ENCODE peak calls at places on chromosomes 3 and 15, in four cellular contexts. W is PC-9, P is cardiac fibroblast, Q is progenitor cell of endocrine pancreas. E is an unnamed sample.

GRCh38 chr15:59346951-59347350 is 25.7 kb downstream of the MYO1E start:
- DNase-seq in W (no peak), P (no peak), Q (no peak), E (no peak)

GRCh38 chr15:68699881-68700394 is 120.8 kb downstream of the ANP32A start:
- DNase-seq in W (no peak), P (no peak), Q (no peak), E (no peak)

GRCh38 chr3:159877924-159878323 is 110.7 kb upstream of the IL12A start:
- DNase-seq in W (no peak), P (no peak), Q (no peak), E (no peak)

GRCh38 chr15:73751481-73751880 is 1.7 kb downstream of the INSYN1 start:
- DNase-seq in W (no peak), P (no peak), Q (no peak), E (no peak)

GRCh38 chr15:38890194-38890593 is 325.6 kb upstream of the RASGRP1 start:
- DNase-seq in W (no peak), P (no peak), Q (no peak), E (no peak)

GRCh38 chr3:120853416-120853815 is 54.6 kb upstream of the STXBP5L start:
- DNase-seq in W (no peak), P (no peak), Q (no peak), E (no peak)

GRCh38 chr3:50525987-50526386 is 22.6 kb upstream of the CACNA2D2 start:
- DNase-seq in W (peak; percentile 46), P (peak; percentile 42), Q (peak; percentile 67), E (peak; percentile 75)

GRCh38 chr15:63655683-63656372 is 58.6 kb downstream of the FBXL22 start:
- DNase-seq in W (no peak), P (no peak), Q (no peak), E (no peak)

GRCh38 chr15:68348064-68348463 is 70.5 kb downstream of the FEM1B start:
- DNase-seq in W (no peak), P (no peak), Q (no peak), E (no peak)

GRCh38 chr3:68448510-68449383 is 483.6 kb downstream of the TAFA4 start:
- DNase-seq in W (no peak), P (no peak), Q (no peak), E (no peak)

GRCh38 chr3:68447885-68448284 is 484.5 kb downstream of the TAFA4 start:
- DNase-seq in W (no peak), P (no peak), Q (no peak), E (no peak)
- TF ChIP-seq CTCF in W (no peak), P (no peak), Q (no peak), E (no peak)

DNA sequence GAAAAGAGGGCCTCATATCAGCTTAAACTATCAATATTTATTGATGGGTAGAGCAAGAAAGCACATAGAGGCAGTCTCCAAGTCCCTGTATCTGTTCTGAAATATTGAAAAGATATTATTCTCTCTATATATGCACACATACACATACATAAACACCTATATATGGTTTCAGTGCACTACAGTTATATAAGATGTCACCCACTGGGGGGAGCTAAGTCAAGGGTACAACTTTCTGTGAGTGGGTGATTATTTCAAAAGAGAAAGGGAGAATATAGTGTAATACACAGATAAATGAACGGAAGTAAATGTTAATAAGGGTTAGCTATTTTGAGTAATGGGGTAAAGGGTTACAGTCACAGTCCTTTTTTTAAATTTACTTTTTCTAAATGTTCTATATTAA is 8.8 kb downstream of the SNTN start:
- DNase-seq in W (no peak), P (peak; percentile 7), Q (no peak), E (no peak)
- TF ChIP-seq CTCF in W (no peak), P (peak; percentile 18), Q (peak; percentile 40), E (no peak)

GRCh38 chr3:154095832-154096421 is 25.3 kb upstream of the ARHGEF26 start:
- DNase-seq in W (no peak), P (peak; percentile 67), Q (no peak), E (no peak)
- TF ChIP-seq CTCF in W (peak; percentile 69), P (peak; percentile 48), Q (peak; percentile 37), E (no peak)

GRCh38 chr3:181276358-181276896 is 286.9 kb upstream of the DNAJC19 start:
- DNase-seq in W (no peak), P (no peak), Q (no peak), E (no peak)
- TF ChIP-seq CTCF in W (no peak), P (no peak), Q (no peak), E (no peak)

E was measured in mesothelial cell of epicardium.